ENCODE peak calls at places on chromosomes 1 and 21, in five cellular contexts. X, F, T, V and C are unnamed samples.

GRCh38 chr1:29579821-29580425 is 343.6 kb downstream of the PTPRU start:
- DNase-seq in X (no peak), F (no peak), T (no peak), V (no peak), C (peak)

GRCh38 chr1:196590959-196591358 is 17.3 kb downstream of the KCNT2 start:
- DNase-seq in X (no peak), F (no peak), T (no peak), V (no peak), C (no peak)

GRCh38 chr1:222240536-222241181 is 307.2 kb downstream of the HHIPL2 start:
- DNase-seq in X (no peak), F (no peak), T (no peak), V (no peak), C (peak)

GRCh38 chr1:198909973-198910372 is 271.1 kb downstream of the PTPRC start:
- DNase-seq in X (no peak), F (no peak), T (no peak), V (no peak), C (no peak)

GRCh38 chr1:189336115-189337100 is 1141.3 kb downstream of the BRINP3 start:
- DNase-seq in X (no peak), F (no peak), T (peak), V (no peak), C (no peak)

GRCh38 chr1:204254031-204254661 is 40.4 kb upstream of the GOLT1A start:
- DNase-seq in X (no peak), F (peak), T (no peak), V (peak), C (no peak)

GRCh38 chr1:192580351-192580962 is 4.9 kb downstream of the RGS1 start:
- DNase-seq in X (no peak), F (no peak), T (no peak), V (no peak), C (no peak)

GRCh38 chr1:173042806-173043205 is 7.9 kb downstream of the TNFSF18 start:
- DNase-seq in X (no peak), F (no peak), T (no peak), V (no peak), C (no peak)

GRCh38 chr1:39128959-39129358 is 75.5 kb upstream of the MACF1 start:
- DNase-seq in X (no peak), F (no peak), T (no peak), V (no peak), C (no peak)

GRCh38 chr1:246705368-246705767 is 18.8 kb upstream of the SCCPDH start:
- DNase-seq in X (no peak), F (no peak), T (no peak), V (no peak), C (no peak)

GRCh38 chr1:206427296-206427695 is 43.0 kb upstream of the IKBKE start:
- DNase-seq in X (no peak), F (no peak), T (no peak), V (no peak), C (no peak)

GRCh38 chr21:37367758-37368535 is 1.4 kb downstream of the DYRK1A start:
- DNase-seq in X (no peak), F (peak), T (peak), V (peak), C (no peak)

GRCh38 chr1:26373281-26373680 is 731 bp upstream of the ZNF683 start:
- DNase-seq in X (no peak), F (no peak), T (no peak), V (no peak), C (no peak)

GRCh38 chr1:42669936-42670335 is 11.7 kb downstream of the PPIH start:
- DNase-seq in X (no peak), F (no peak), T (no peak), V (no peak), C (no peak)

GRCh38 chr1:8813016-8813763 is 4.2 kb downstream of the RERE start:
- DNase-seq in X (no peak), F (no peak), T (no peak), V (no peak), C (no peak)

GRCh38 chr21:17514124-17514481 is 1.3 kb downstream of the CXADR start:
- DNase-seq in X (no peak), F (no peak), T (no peak), V (no peak), C (no peak)
- TF ChIP-seq POLR2A in X (no peak), F (no peak), T (no peak), V (no peak), C (no peak)

GRCh38 chr1:151193304-151193703 is 3.3 kb upstream of the VPS72 start:
- DNase-seq in X (no peak), F (no peak), T (peak), V (no peak), C (no peak)

GRCh38 chr1:151187205-151187604 is 2.8 kb downstream of the VPS72 start:
- DNase-seq in X (no peak), F (no peak), T (no peak), V (no peak), C (no peak)

GRCh38 chr1:151193856-151194255 is 3.9 kb upstream of the VPS72 start:
- DNase-seq in X (no peak), F (no peak), T (no peak), V (no peak), C (no peak)

GRCh38 chr1:151192047-151192446 is 2.0 kb upstream of the VPS72 start:
- DNase-seq in X (no peak), F (no peak), T (peak), V (no peak), C (no peak)

DNA sequence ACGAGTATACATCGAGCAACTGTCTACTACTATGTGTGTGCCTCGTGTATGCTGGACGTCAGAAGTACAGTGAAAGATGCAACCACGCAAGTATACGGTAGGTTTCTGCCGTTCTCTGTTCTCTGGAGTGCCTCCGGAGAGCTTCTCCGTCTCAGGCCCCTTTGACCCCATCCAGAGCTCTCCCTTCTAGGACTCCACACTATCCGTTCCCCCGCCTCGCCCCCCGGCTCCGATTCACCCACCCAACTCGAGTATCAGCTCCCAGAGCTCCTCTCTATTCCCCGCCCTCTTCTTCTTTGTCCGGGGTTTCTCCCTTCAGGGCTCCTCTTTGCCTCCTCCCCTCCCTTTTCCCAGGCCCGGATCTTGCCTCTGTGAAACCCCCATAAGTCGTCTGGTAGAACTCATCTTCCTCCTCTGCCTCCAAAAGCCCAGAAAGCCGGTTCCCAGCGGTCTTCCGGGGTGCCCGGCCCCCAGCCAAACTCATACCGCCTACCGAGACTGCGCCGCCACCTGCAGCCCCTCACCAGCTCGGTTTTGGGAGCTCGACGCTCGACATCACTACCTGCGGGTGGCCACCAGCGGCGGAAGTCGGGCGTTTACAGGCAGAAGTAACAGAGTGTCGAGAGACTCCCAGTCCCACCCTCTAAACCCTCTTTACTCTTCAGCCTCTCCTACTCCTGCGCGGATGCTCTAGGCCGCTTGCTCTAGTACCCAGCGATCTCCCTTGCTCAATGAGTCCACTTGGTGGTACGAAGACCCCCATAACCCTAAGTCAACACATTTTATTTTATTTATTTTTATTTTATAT is at the start of gene VPS72:
- DNase-seq in X (peak), F (peak), T (peak), V (peak), C (peak)
- TF ChIP-seq POLR2A in X (peak), F (peak), T (no peak), V (peak), C (no peak)

GRCh38 chr1:111202707-111203623 is 2.5 kb upstream of the DENND2D start:
- DNase-seq in X (no peak), F (no peak), T (no peak), V (no peak), C (no peak)
- TF ChIP-seq POLR2A in X (peak), F (no peak), T (no peak), V (no peak), C (no peak)

DNA sequence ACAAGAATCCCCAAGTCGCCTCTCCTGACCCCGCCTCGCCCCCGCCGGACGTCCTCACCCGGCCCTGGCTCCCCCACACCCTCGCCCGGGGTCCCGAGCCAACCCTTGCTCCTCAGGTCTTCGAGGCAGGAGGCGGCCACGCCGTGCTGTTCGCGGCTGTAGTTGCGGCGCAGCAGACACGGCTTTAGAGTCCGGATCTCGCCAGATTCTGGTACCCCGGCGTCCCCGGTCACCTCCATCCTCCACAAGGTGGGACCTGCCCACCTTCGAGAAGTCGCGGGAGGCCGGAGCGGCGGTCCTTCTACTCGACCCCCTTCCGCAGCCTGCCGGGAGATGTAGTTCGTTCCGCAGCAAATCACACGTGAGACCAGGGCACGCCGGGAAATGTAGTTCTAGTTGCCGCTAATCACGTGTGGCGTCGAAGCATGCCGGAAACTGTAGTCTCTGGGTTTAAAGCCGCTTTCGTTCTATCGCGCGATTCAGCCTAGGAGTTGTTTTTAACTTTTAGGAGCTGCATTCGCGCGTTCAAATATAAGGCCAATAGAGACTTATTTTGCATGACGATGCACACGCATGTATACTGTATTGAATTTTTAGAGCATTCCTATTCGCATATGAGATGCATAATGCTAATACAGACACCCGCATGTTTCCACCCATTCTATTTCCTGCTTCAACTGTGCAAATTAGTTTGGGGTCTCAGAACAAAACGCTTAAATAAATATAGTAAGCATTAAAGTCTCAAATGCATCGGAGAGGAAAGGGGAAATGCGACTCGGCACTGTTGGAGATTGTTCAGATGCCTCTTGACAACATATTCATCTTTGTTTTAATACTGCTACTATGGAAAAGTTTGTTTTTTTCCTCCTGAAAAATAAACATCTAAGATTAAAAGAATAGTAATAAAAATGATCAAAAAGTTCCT is at the start of gene DFFA:
- DNase-seq in X (peak), F (peak), T (peak), V (peak), C (peak)
- TF ChIP-seq POLR2A in X (peak), F (peak), T (no peak), V (no peak), C (peak)

DNA sequence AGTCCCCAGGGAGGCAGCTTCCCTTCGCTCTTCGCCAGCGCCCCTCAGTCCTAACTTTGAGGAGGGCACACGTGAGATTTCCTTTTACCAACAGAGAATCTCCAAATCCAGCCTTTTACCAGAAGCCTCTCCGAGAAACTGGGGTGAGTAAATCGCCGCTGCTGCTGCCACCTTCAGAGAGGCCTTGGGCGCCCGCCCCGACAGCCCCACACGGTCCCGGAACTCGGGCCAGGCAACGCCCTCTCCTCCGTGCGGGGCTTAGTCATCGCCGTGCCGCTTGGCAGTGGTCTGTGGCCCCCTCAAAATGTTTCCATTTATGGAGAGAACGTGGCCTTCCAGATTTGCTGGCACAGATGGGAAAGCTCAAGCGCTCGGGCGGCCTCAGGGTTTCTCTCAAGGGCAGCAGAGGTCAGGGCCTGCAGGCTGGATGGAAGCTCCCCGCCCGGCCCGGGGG is 41.4 kb upstream of the COL6A2 start:
- DNase-seq in X (no peak), F (peak), T (peak), V (peak), C (no peak)
- TF ChIP-seq POLR2A in X (no peak), F (peak), T (no peak), V (peak), C (no peak)